ENCODE peak calls at places on chromosomes 7 and 10, in nine cellular contexts. P is cardiac muscle cell, Q is pancreas, N is mucosa of descending colon, W is IMR-90, A is fibroblast of lung, U is coronary artery, S is A549, T is Peyer's patch. R is an unnamed sample.

GRCh38 chr10:96831200-96831866 is 765 bp upstream of the LCOR start:
- DNase-seq in P (no peak), T (no peak), W (no peak), S (no peak), A (no peak), U (no peak), N (no peak), Q (no peak), R (no peak)

GRCh38 chr10:22501412-22501811 is 156.1 kb downstream of the SPAG6 start:
- DNase-seq in U (no peak), N (no peak), Q (no peak), S (no peak), T (no peak), P (no peak), W (no peak), A (no peak), R (no peak)

GRCh38 chr7:127251458-127252379 is 1.0 kb downstream of the GRM8 start:
- DNase-seq in N (peak), T (no peak), Q (peak), W (no peak), P (peak), A (no peak), S (no peak), U (no peak), R (peak)

GRCh38 chr10:113424304-113424721 is 128.5 kb upstream of the HABP2 start:
- DNase-seq in T (no peak), P (no peak), U (no peak), N (no peak), S (no peak), Q (no peak), W (no peak), A (no peak), R (no peak)

GRCh38 chr7:98078197-98078870 is 28.3 kb upstream of the LMTK2 start:
- DNase-seq in P (no peak), T (no peak), N (no peak), W (no peak), A (no peak), S (no peak), Q (peak), U (no peak), R (no peak)

GRCh38 chr10:48990226-48990625 is 50.6 kb upstream of the LRRC18 start:
- DNase-seq in Q (no peak), A (no peak), N (no peak), U (no peak), W (no peak), T (no peak), P (no peak), S (no peak), R (no peak)

GRCh38 chr10:100427374-100427773 is 35.4 kb upstream of the WNT8B start:
- DNase-seq in A (no peak), Q (no peak), N (no peak), P (no peak), U (no peak), W (no peak), S (no peak), T (no peak), R (no peak)

GRCh38 chr10:114458955-114459354 is 54.7 kb upstream of the AFAP1L2 start:
- DNase-seq in Q (peak), P (no peak), A (no peak), U (no peak), N (peak), S (peak), T (no peak), W (peak), R (peak)

GRCh38 chr10:110629680-110630191 is 14.4 kb upstream of the RBM20 start:
- DNase-seq in S (peak), U (no peak), N (no peak), A (peak), T (no peak), P (peak), Q (no peak), W (peak), R (peak)

GRCh38 chr10:127576751-127577161 is 27.6 kb downstream of the NPS start:
- DNase-seq in U (no peak), N (no peak), A (no peak), S (no peak), T (no peak), P (no peak), W (no peak), Q (no peak), R (no peak)

GRCh38 chr7:148804343-148805234 is 79.5 kb downstream of the EZH2 start:
- DNase-seq in Q (no peak), U (no peak), A (no peak), N (no peak), S (no peak), W (no peak), P (no peak), T (no peak), R (no peak)

GRCh38 chr7:22841954-22842353 is 19.3 kb upstream of the TOMM7 start:
- DNase-seq in A (no peak), S (no peak), N (no peak), U (no peak), W (peak), P (no peak), Q (no peak), T (no peak), R (no peak)

GRCh38 chr7:98165827-98166667 is 45.2 kb upstream of the BHLHA15 start:
- DNase-seq in T (peak), W (peak), N (peak), Q (peak), P (peak), U (no peak), S (peak), A (peak), R (peak)

GRCh38 chr10:97096327-97097153 is 89.2 kb downstream of the SLIT1 start:
- DNase-seq in S (no peak), N (no peak), A (no peak), T (no peak), P (peak), U (no peak), W (no peak), Q (no peak), R (no peak)

GRCh38 chr7:150368884-150369739 is 490 bp downstream of the REPIN1 start:
- DNase-seq in S (peak), Q (peak), T (peak), A (peak), W (peak), N (peak), P (peak), U (peak), R (no peak)

GRCh38 chr7:68492359-68492690 is 1106.0 kb upstream of the AUTS2 start:
- DNase-seq in T (no peak), N (no peak), P (no peak), A (no peak), W (no peak), Q (no peak), S (no peak), U (no peak), R (no peak)

GRCh38 chr10:36462194-36462593 is 663.2 kb upstream of the ANKRD30A start:
- DNase-seq in A (no peak), P (no peak), S (no peak), U (no peak), N (no peak), T (no peak), W (peak), Q (no peak), R (peak)

GRCh38 chr7:20784311-20785210 is 2.1 kb downstream of the SP8 start:
- DNase-seq in S (peak), Q (peak), P (peak), N (no peak), T (no peak), U (no peak), A (no peak), W (no peak), R (peak)

GRCh38 chr10:61628875-61629513 is 33.7 kb upstream of the CABCOCO1 start:
- DNase-seq in T (no peak), U (no peak), N (no peak), P (peak), W (peak), A (peak), Q (no peak), S (peak), R (peak)

GRCh38 chr7:40810274-40810673 is 675.5 kb downstream of the SUGCT start:
- DNase-seq in T (no peak), S (no peak), N (no peak), P (no peak), U (no peak), A (peak), W (no peak), Q (no peak), R (no peak)

GRCh38 chr10:90857635-90858488 is at the start of gene HTR7:
- DNase-seq in S (peak), P (peak), A (peak), Q (peak), N (peak), W (peak), U (no peak), T (peak), R (no peak)

GRCh38 chr10:42879380-42880254 is 97.0 kb downstream of the BMS1 start:
- DNase-seq in A (no peak), N (no peak), W (no peak), U (no peak), P (no peak), T (no peak), S (no peak), Q (no peak), R (no peak)

GRCh38 chr7:80587538-80587937 is 50.9 kb upstream of the CD36 start:
- DNase-seq in N (no peak), Q (no peak), U (no peak), P (no peak), W (no peak), A (no peak), S (no peak), T (no peak), R (no peak)

GRCh38 chr10:27998954-27999275 is at the start of gene ODAD2:
- DNase-seq in S (no peak), A (no peak), Q (no peak), N (no peak), P (no peak), W (no peak), U (no peak), T (no peak), R (no peak)

GRCh38 chr10:91511549-91512330 is 101.6 kb downstream of the HECTD2 start:
- DNase-seq in T (no peak), Q (no peak), U (no peak), N (no peak), W (peak), S (peak), P (no peak), A (peak), R (peak)

GRCh38 chr10:78212134-78212785 is 178.6 kb downstream of the RPS24 start:
- DNase-seq in P (no peak), N (no peak), U (no peak), T (no peak), A (peak), W (no peak), Q (no peak), S (no peak), R (no peak)

GRCh38 chr10:79981673-79982485 is 33.0 kb upstream of the SFTPD start:
- DNase-seq in S (peak), T (no peak), U (peak), W (peak), Q (peak), A (peak), P (peak), N (peak), R (peak)

GRCh38 chr10:12709516-12709915 is 292.0 kb downstream of the CCDC3 start:
- DNase-seq in P (no peak), U (no peak), W (peak), S (peak), Q (no peak), T (no peak), N (no peak), A (peak), R (peak)
- H3K4me3 ChIP-seq in P (no peak), U (no peak), W (no peak), S (no peak), Q (no peak), T (no peak), N (no peak), A (no peak), R (no peak)

GRCh38 chr7:32436529-32436928 is 53.7 kb downstream of the LSM5 start:
- DNase-seq in Q (no peak), A (no peak), U (no peak), S (no peak), W (no peak), T (no peak), N (no peak), P (no peak), R (no peak)
- TF ChIP-seq CTCF in Q (no peak), A (no peak), U (no peak), S (no peak), W (no peak), T (no peak), N (no peak), P (no peak), R (no peak)

GRCh38 chr7:78038465-78039080 is 240.0 kb downstream of the PHTF2 start:
- DNase-seq in P (no peak), A (no peak), S (no peak), W (no peak), Q (no peak), U (no peak), T (no peak), N (no peak), R (no peak)
- H3K4me3 ChIP-seq in P (no peak), A (no peak), S (no peak), W (no peak), Q (no peak), U (no peak), T (no peak), N (no peak), R (no peak)

DNA sequence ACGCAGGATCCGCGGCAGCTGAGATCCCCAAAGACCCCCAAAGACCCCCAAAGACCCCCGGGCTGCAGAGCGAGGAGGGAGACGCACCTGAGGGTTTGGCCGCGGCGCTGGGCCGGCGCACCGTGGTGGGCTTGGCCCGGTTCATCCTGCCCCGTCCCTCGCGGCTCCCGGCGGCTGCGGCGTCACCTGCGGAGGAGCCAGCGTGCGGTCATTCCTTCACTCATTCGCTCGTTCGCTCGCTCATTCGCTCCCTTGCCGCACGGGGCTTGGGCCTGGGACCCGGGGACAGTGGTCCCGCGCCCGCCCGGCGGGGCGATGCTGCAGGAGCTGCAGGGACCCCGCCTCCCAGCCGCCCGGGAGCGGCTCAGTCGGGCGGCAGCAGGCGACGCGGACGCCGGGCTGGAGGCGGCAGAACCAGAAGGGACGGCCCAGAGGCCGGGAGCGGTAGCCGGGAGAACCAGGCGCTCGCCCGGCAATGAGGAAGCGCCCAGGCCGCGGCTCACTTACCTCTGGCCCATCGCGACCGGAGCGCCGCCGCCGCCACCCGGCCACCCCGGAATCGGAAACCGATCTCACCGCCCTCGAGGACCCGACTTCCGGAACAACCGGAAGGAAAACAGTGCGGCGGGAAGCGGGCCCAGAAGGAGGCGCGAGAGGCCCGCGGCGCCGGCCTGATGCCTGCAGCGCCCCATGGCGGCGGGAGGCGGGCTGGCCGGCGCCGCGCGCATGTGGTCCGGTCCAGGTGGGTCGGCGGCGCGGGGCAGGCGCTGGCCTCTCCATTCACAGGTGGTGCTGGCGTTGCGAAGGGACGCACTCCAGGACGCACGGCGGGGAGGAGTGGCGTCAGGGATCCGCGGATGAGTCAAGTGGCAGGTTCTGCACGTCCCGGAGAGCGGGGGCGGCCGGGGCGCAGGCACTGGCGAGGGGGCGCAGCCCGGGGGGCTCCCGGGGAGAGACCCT is at the start of gene INTS1:
- DNase-seq in Q (peak), A (peak), N (peak), U (peak), W (peak), P (peak), T (peak), S (peak), R (peak)
- TF ChIP-seq CTCF in Q (peak), A (peak), N (peak), U (peak), W (peak), P (peak), T (peak), S (peak), R (peak)

GRCh38 chr10:122128357-122128756 is 139.4 kb downstream of the TACC2 start:
- DNase-seq in N (no peak), W (peak), S (no peak), A (peak), P (no peak), T (no peak), U (no peak), Q (no peak), R (no peak)
- H3K4me3 ChIP-seq in N (no peak), W (peak), S (peak), A (peak), P (no peak), T (no peak), U (peak), Q (no peak), R (no peak)

GRCh38 chr7:154794147-154794780 is 208.7 kb downstream of the PAXIP1 start:
- DNase-seq in Q (no peak), N (no peak), P (peak), A (no peak), S (no peak), T (no peak), U (no peak), W (no peak), R (no peak)
- TF ChIP-seq CTCF in Q (peak), N (peak), P (no peak), A (no peak), S (no peak), T (no peak), U (no peak), W (no peak), R (peak)

GRCh38 chr10:121405549-121405948 is 192.7 kb downstream of the FGFR2 start:
- DNase-seq in T (no peak), W (no peak), P (no peak), U (no peak), A (no peak), N (no peak), Q (no peak), S (no peak), R (no peak)

GRCh38 chr10:121411006-121411405 is 187.2 kb downstream of the FGFR2 start:
- DNase-seq in N (no peak), T (no peak), A (no peak), U (no peak), Q (no peak), S (no peak), W (no peak), P (no peak), R (no peak)

GRCh38 chr10:121406823-121407545 is 191.3 kb downstream of the FGFR2 start:
- DNase-seq in U (no peak), Q (no peak), N (no peak), W (no peak), S (no peak), A (peak), P (no peak), T (no peak), R (peak)

GRCh38 chr10:121405953-121406352 is 192.3 kb downstream of the FGFR2 start:
- DNase-seq in A (no peak), P (no peak), T (no peak), N (no peak), W (no peak), U (no peak), S (no peak), Q (no peak), R (no peak)

GRCh38 chr10:121409466-121410104 is 188.7 kb downstream of the FGFR2 start:
- DNase-seq in S (no peak), P (no peak), N (no peak), W (no peak), A (no peak), Q (no peak), T (no peak), U (no peak), R (peak)
- H3K4me3 ChIP-seq in S (no peak), P (no peak), N (no peak), W (no peak), A (no peak), Q (no peak), T (no peak), U (no peak), R (no peak)

GRCh38 chr10:71837085-71837827 is 13.8 kb downstream of the PSAP start:
- DNase-seq in Q (no peak), P (peak), T (no peak), N (no peak), A (peak), S (peak), U (no peak), W (no peak), R (no peak)
- TF ChIP-seq CTCF in Q (no peak), P (peak), T (no peak), N (no peak), A (no peak), S (peak), U (no peak), W (peak), R (peak)

DNA sequence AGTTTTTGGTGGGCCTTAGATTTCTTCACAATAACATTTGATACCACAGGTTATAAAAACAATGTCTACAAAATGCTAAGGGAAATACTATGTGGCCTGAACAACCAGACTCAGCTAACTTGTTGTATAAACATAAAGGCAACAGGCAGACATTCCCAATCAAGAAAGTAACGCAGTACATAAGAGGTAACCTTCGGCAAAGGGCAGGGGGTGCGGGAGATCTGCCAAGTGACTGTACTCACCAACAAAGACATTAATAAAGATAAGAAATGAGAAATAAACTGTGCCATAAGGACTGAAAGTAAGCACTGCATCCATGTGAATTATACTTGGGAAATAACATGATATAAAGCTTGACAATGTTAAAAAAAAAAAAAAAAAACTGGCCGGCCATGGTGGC is 15.4 kb downstream of the NSUN6 start:
- DNase-seq in W (no peak), N (no peak), A (no peak), P (no peak), T (no peak), Q (no peak), U (no peak), S (no peak), R (no peak)
- H3K4me3 ChIP-seq in W (no peak), N (no peak), A (no peak), P (no peak), T (no peak), Q (no peak), U (no peak), S (no peak), R (no peak)

DNA sequence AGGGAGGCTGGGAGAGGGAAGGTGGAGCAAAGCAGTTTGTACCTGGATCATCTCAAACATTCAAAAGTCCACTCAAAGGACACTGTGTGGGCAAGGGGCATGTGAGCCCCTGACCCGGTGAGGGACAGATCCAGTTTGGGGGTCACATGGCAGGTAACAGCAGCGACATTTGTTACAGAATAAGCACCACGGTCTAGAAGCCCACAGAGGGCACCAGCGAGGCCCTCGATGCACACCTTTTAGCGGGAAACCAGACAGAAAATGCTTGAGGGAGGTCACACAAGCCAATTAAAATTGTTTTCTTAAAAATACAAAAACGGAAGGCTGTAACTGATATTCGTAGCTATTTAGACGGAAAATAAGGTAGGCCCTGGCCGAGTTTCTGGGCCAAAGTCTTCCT is 144.4 kb downstream of the ZMYND11 start:
- DNase-seq in N (no peak), W (no peak), T (no peak), Q (no peak), S (no peak), A (no peak), U (no peak), P (no peak), R (no peak)
- TF ChIP-seq CTCF in N (no peak), W (no peak), T (no peak), Q (no peak), S (peak), A (no peak), U (no peak), P (no peak), R (no peak)

R was measured in bronchial epithelial cell.